ENCODE peak calls at places on chromosomes 1 and 21, in nine cellular contexts. One of them, this sample, is unnamed.

GRCh38 chr1:244221961-244222360 is 170.9 kb downstream of the ZBTB18 start:
- DNase-seq in heart left ventricle: no peak
- DNase-seq in heart right ventricle: no peak
- DNase-seq in T-helper 17 cell: no peak
- DNase-seq in NCI-H748 treated with DMSO at 0.1 percent for 48 hours: no peak
- DNase-seq in stimulated activated CD4-positive, alpha-beta T cell treated with anti-CD3 and anti-CD28 coated beads, Interleukin-2, amount 100 ng/mL, for 48 hours: no peak
- DNase-seq in astrocyte of the spinal cord: no peak
- DNase-seq in GM23248: no peak
- DNase-seq in activated gamma-delta T cell: no peak
- DNase-seq in this sample: no peak

GRCh38 chr1:209768354-209768774 is 12.5 kb downstream of the TRAF3IP3 start:
- DNase-seq in NCI-H748 treated with DMSO at 0.1 percent for 48 hours: no peak
- DNase-seq in heart right ventricle: no peak
- DNase-seq in heart left ventricle: no peak
- DNase-seq in activated gamma-delta T cell: no peak
- DNase-seq in T-helper 17 cell: peak
- DNase-seq in stimulated activated CD4-positive, alpha-beta T cell treated with anti-CD3 and anti-CD28 coated beads, Interleukin-2, amount 100 ng/mL, for 48 hours: peak
- DNase-seq in astrocyte of the spinal cord: no peak
- DNase-seq in GM23248: no peak
- DNase-seq in this sample: no peak

GRCh38 chr1:12473596-12474329 is 144.2 kb downstream of the DHRS3 start:
- DNase-seq in NCI-H748 treated with DMSO at 0.1 percent for 48 hours: no peak
- DNase-seq in heart right ventricle: peak
- DNase-seq in GM23248: no peak
- DNase-seq in T-helper 17 cell: no peak
- DNase-seq in activated gamma-delta T cell: no peak
- DNase-seq in astrocyte of the spinal cord: no peak
- DNase-seq in heart left ventricle: peak
- DNase-seq in stimulated activated CD4-positive, alpha-beta T cell treated with anti-CD3 and anti-CD28 coated beads, Interleukin-2, amount 100 ng/mL, for 48 hours: no peak
- DNase-seq in this sample: no peak

GRCh38 chr1:7331926-7332535 is 439.1 kb upstream of the VAMP3 start:
- DNase-seq in GM23248: no peak
- DNase-seq in activated gamma-delta T cell: no peak
- DNase-seq in stimulated activated CD4-positive, alpha-beta T cell treated with anti-CD3 and anti-CD28 coated beads, Interleukin-2, amount 100 ng/mL, for 48 hours: no peak
- DNase-seq in NCI-H748 treated with DMSO at 0.1 percent for 48 hours: no peak
- DNase-seq in astrocyte of the spinal cord: no peak
- DNase-seq in heart left ventricle: no peak
- DNase-seq in T-helper 17 cell: no peak
- DNase-seq in heart right ventricle: no peak
- DNase-seq in this sample: no peak

GRCh38 chr1:57959727-57960300 is 536.0 kb upstream of the DAB1 start:
- DNase-seq in T-helper 17 cell: no peak
- DNase-seq in NCI-H748 treated with DMSO at 0.1 percent for 48 hours: no peak
- DNase-seq in activated gamma-delta T cell: no peak
- DNase-seq in GM23248: no peak
- DNase-seq in heart right ventricle: no peak
- DNase-seq in astrocyte of the spinal cord: no peak
- DNase-seq in heart left ventricle: no peak
- DNase-seq in stimulated activated CD4-positive, alpha-beta T cell treated with anti-CD3 and anti-CD28 coated beads, Interleukin-2, amount 100 ng/mL, for 48 hours: no peak
- DNase-seq in this sample: no peak

GRCh38 chr1:231206856-231207255 is 34.2 kb upstream of the GNPAT start:
- DNase-seq in stimulated activated CD4-positive, alpha-beta T cell treated with anti-CD3 and anti-CD28 coated beads, Interleukin-2, amount 100 ng/mL, for 48 hours: no peak
- DNase-seq in GM23248: no peak
- DNase-seq in NCI-H748 treated with DMSO at 0.1 percent for 48 hours: no peak
- DNase-seq in T-helper 17 cell: no peak
- DNase-seq in heart right ventricle: no peak
- DNase-seq in astrocyte of the spinal cord: no peak
- DNase-seq in activated gamma-delta T cell: no peak
- DNase-seq in heart left ventricle: no peak
- DNase-seq in this sample: no peak

GRCh38 chr1:18941221-18942141 is 15.0 kb downstream of the IFFO2 start:
- DNase-seq in heart right ventricle: peak
- DNase-seq in T-helper 17 cell: no peak
- DNase-seq in activated gamma-delta T cell: no peak
- DNase-seq in stimulated activated CD4-positive, alpha-beta T cell treated with anti-CD3 and anti-CD28 coated beads, Interleukin-2, amount 100 ng/mL, for 48 hours: no peak
- DNase-seq in NCI-H748 treated with DMSO at 0.1 percent for 48 hours: no peak
- DNase-seq in heart left ventricle: no peak
- DNase-seq in astrocyte of the spinal cord: peak
- DNase-seq in GM23248: no peak
- DNase-seq in this sample: no peak

GRCh38 chr1:27455166-27455811 is 34.7 kb downstream of the WASF2 start:
- DNase-seq in NCI-H748 treated with DMSO at 0.1 percent for 48 hours: no peak
- DNase-seq in astrocyte of the spinal cord: no peak
- DNase-seq in heart left ventricle: no peak
- DNase-seq in heart right ventricle: no peak
- DNase-seq in GM23248: peak
- DNase-seq in T-helper 17 cell: no peak
- DNase-seq in stimulated activated CD4-positive, alpha-beta T cell treated with anti-CD3 and anti-CD28 coated beads, Interleukin-2, amount 100 ng/mL, for 48 hours: no peak
- DNase-seq in activated gamma-delta T cell: no peak
- DNase-seq in this sample: no peak

GRCh38 chr21:21236981-21237380 is 238.8 kb downstream of the NCAM2 start:
- DNase-seq in heart left ventricle: no peak
- DNase-seq in NCI-H748 treated with DMSO at 0.1 percent for 48 hours: no peak
- DNase-seq in heart right ventricle: no peak
- DNase-seq in astrocyte of the spinal cord: no peak
- DNase-seq in T-helper 17 cell: no peak
- DNase-seq in GM23248: no peak
- DNase-seq in stimulated activated CD4-positive, alpha-beta T cell treated with anti-CD3 and anti-CD28 coated beads, Interleukin-2, amount 100 ng/mL, for 48 hours: no peak
- DNase-seq in activated gamma-delta T cell: no peak
- DNase-seq in this sample: no peak

GRCh38 chr1:58594556-58594955 is 17.5 kb upstream of the TACSTD2 start:
- DNase-seq in T-helper 17 cell: no peak
- DNase-seq in heart right ventricle: no peak
- DNase-seq in heart left ventricle: no peak
- DNase-seq in stimulated activated CD4-positive, alpha-beta T cell treated with anti-CD3 and anti-CD28 coated beads, Interleukin-2, amount 100 ng/mL, for 48 hours: no peak
- DNase-seq in GM23248: no peak
- DNase-seq in NCI-H748 treated with DMSO at 0.1 percent for 48 hours: no peak
- DNase-seq in astrocyte of the spinal cord: no peak
- DNase-seq in activated gamma-delta T cell: no peak
- DNase-seq in this sample: no peak

GRCh38 chr1:23081376-23081775 is 62.1 kb downstream of the KDM1A start:
- DNase-seq in NCI-H748 treated with DMSO at 0.1 percent for 48 hours: no peak
- DNase-seq in GM23248: peak
- DNase-seq in heart right ventricle: no peak
- DNase-seq in heart left ventricle: no peak
- DNase-seq in stimulated activated CD4-positive, alpha-beta T cell treated with anti-CD3 and anti-CD28 coated beads, Interleukin-2, amount 100 ng/mL, for 48 hours: no peak
- DNase-seq in T-helper 17 cell: no peak
- DNase-seq in activated gamma-delta T cell: no peak
- DNase-seq in astrocyte of the spinal cord: no peak
- DNase-seq in this sample: no peak

GRCh38 chr1:193539731-193540459 is 353.5 kb upstream of the B3GALT2 start:
- DNase-seq in astrocyte of the spinal cord: no peak
- DNase-seq in activated gamma-delta T cell: no peak
- DNase-seq in heart left ventricle: no peak
- DNase-seq in stimulated activated CD4-positive, alpha-beta T cell treated with anti-CD3 and anti-CD28 coated beads, Interleukin-2, amount 100 ng/mL, for 48 hours: no peak
- DNase-seq in GM23248: no peak
- DNase-seq in NCI-H748 treated with DMSO at 0.1 percent for 48 hours: no peak
- DNase-seq in heart right ventricle: no peak
- DNase-seq in T-helper 17 cell: no peak
- DNase-seq in this sample: no peak

GRCh38 chr1:29675481-29676263 is 439.4 kb downstream of the PTPRU start:
- DNase-seq in heart right ventricle: no peak
- DNase-seq in NCI-H748 treated with DMSO at 0.1 percent for 48 hours: no peak
- DNase-seq in GM23248: no peak
- DNase-seq in stimulated activated CD4-positive, alpha-beta T cell treated with anti-CD3 and anti-CD28 coated beads, Interleukin-2, amount 100 ng/mL, for 48 hours: no peak
- DNase-seq in activated gamma-delta T cell: no peak
- DNase-seq in heart left ventricle: no peak
- DNase-seq in astrocyte of the spinal cord: peak
- DNase-seq in T-helper 17 cell: no peak
- DNase-seq in this sample: no peak

GRCh38 chr1:76819976-76820375 is 47.3 kb upstream of the ST6GALNAC5 start:
- DNase-seq in stimulated activated CD4-positive, alpha-beta T cell treated with anti-CD3 and anti-CD28 coated beads, Interleukin-2, amount 100 ng/mL, for 48 hours: no peak
- DNase-seq in T-helper 17 cell: no peak
- DNase-seq in activated gamma-delta T cell: no peak
- DNase-seq in heart left ventricle: no peak
- DNase-seq in GM23248: no peak
- DNase-seq in NCI-H748 treated with DMSO at 0.1 percent for 48 hours: no peak
- DNase-seq in astrocyte of the spinal cord: no peak
- DNase-seq in heart right ventricle: no peak
- DNase-seq in this sample: no peak

GRCh38 chr1:193281894-193282293 is 95.5 kb upstream of the B3GALT2 start:
- DNase-seq in heart left ventricle: no peak
- DNase-seq in activated gamma-delta T cell: no peak
- DNase-seq in astrocyte of the spinal cord: no peak
- DNase-seq in GM23248: no peak
- DNase-seq in stimulated activated CD4-positive, alpha-beta T cell treated with anti-CD3 and anti-CD28 coated beads, Interleukin-2, amount 100 ng/mL, for 48 hours: no peak
- DNase-seq in T-helper 17 cell: no peak
- DNase-seq in heart right ventricle: no peak
- DNase-seq in NCI-H748 treated with DMSO at 0.1 percent for 48 hours: no peak
- DNase-seq in this sample: no peak

GRCh38 chr1:229594227-229595008 is 31.5 kb downstream of the TAF5L start:
- DNase-seq in activated gamma-delta T cell: no peak
- DNase-seq in astrocyte of the spinal cord: no peak
- DNase-seq in stimulated activated CD4-positive, alpha-beta T cell treated with anti-CD3 and anti-CD28 coated beads, Interleukin-2, amount 100 ng/mL, for 48 hours: no peak
- DNase-seq in heart right ventricle: no peak
- DNase-seq in NCI-H748 treated with DMSO at 0.1 percent for 48 hours: no peak
- DNase-seq in T-helper 17 cell: no peak
- DNase-seq in GM23248: no peak
- DNase-seq in heart left ventricle: no peak
- DNase-seq in this sample: no peak

GRCh38 chr21:35395728-35396127 is 346.6 kb upstream of the RUNX1 start:
- DNase-seq in stimulated activated CD4-positive, alpha-beta T cell treated with anti-CD3 and anti-CD28 coated beads, Interleukin-2, amount 100 ng/mL, for 48 hours: no peak
- DNase-seq in heart left ventricle: no peak
- DNase-seq in NCI-H748 treated with DMSO at 0.1 percent for 48 hours: no peak
- DNase-seq in astrocyte of the spinal cord: no peak
- DNase-seq in T-helper 17 cell: no peak
- DNase-seq in GM23248: peak
- DNase-seq in heart right ventricle: no peak
- DNase-seq in activated gamma-delta T cell: no peak
- DNase-seq in this sample: no peak

GRCh38 chr1:201585901-201586300 is 47.0 kb downstream of the NAV1 start:
- DNase-seq in activated gamma-delta T cell: no peak
- DNase-seq in NCI-H748 treated with DMSO at 0.1 percent for 48 hours: no peak
- DNase-seq in astrocyte of the spinal cord: no peak
- DNase-seq in heart left ventricle: no peak
- DNase-seq in heart right ventricle: no peak
- DNase-seq in T-helper 17 cell: no peak
- DNase-seq in GM23248: peak
- DNase-seq in stimulated activated CD4-positive, alpha-beta T cell treated with anti-CD3 and anti-CD28 coated beads, Interleukin-2, amount 100 ng/mL, for 48 hours: no peak
- DNase-seq in this sample: no peak

GRCh38 chr1:154611150-154611865 is 3.3 kb upstream of the ADAR start:
- DNase-seq in activated gamma-delta T cell: no peak
- DNase-seq in NCI-H748 treated with DMSO at 0.1 percent for 48 hours: no peak
- DNase-seq in heart left ventricle: no peak
- DNase-seq in T-helper 17 cell: no peak
- DNase-seq in astrocyte of the spinal cord: no peak
- DNase-seq in heart right ventricle: no peak
- DNase-seq in stimulated activated CD4-positive, alpha-beta T cell treated with anti-CD3 and anti-CD28 coated beads, Interleukin-2, amount 100 ng/mL, for 48 hours: no peak
- DNase-seq in GM23248: no peak
- DNase-seq in this sample: no peak

GRCh38 chr1:35565742-35566133 is 7.4 kb upstream of the TFAP2E start:
- DNase-seq in astrocyte of the spinal cord: no peak
- DNase-seq in activated gamma-delta T cell: no peak
- DNase-seq in heart right ventricle: no peak
- DNase-seq in T-helper 17 cell: no peak
- DNase-seq in GM23248: no peak
- DNase-seq in NCI-H748 treated with DMSO at 0.1 percent for 48 hours: no peak
- DNase-seq in heart left ventricle: no peak
- DNase-seq in stimulated activated CD4-positive, alpha-beta T cell treated with anti-CD3 and anti-CD28 coated beads, Interleukin-2, amount 100 ng/mL, for 48 hours: no peak
- DNase-seq in this sample: no peak

GRCh38 chr1:69167876-69168275 is 399.8 kb upstream of the LRRC7 start:
- DNase-seq in heart left ventricle: no peak
- DNase-seq in activated gamma-delta T cell: no peak
- DNase-seq in GM23248: no peak
- DNase-seq in heart right ventricle: no peak
- DNase-seq in astrocyte of the spinal cord: no peak
- DNase-seq in NCI-H748 treated with DMSO at 0.1 percent for 48 hours: no peak
- DNase-seq in T-helper 17 cell: no peak
- DNase-seq in stimulated activated CD4-positive, alpha-beta T cell treated with anti-CD3 and anti-CD28 coated beads, Interleukin-2, amount 100 ng/mL, for 48 hours: no peak
- DNase-seq in this sample: no peak

GRCh38 chr1:236112332-236112627 is 30.1 kb upstream of the GPR137B start:
- DNase-seq in T-helper 17 cell: no peak
- DNase-seq in stimulated activated CD4-positive, alpha-beta T cell treated with anti-CD3 and anti-CD28 coated beads, Interleukin-2, amount 100 ng/mL, for 48 hours: no peak
- DNase-seq in NCI-H748 treated with DMSO at 0.1 percent for 48 hours: no peak
- DNase-seq in heart left ventricle: no peak
- DNase-seq in astrocyte of the spinal cord: no peak
- DNase-seq in activated gamma-delta T cell: no peak
- DNase-seq in heart right ventricle: no peak
- DNase-seq in GM23248: no peak
- DNase-seq in this sample: no peak

GRCh38 chr1:75937034-75937433 is 4.8 kb upstream of the ASB17 start:
- DNase-seq in GM23248: peak
- DNase-seq in stimulated activated CD4-positive, alpha-beta T cell treated with anti-CD3 and anti-CD28 coated beads, Interleukin-2, amount 100 ng/mL, for 48 hours: no peak
- DNase-seq in NCI-H748 treated with DMSO at 0.1 percent for 48 hours: no peak
- DNase-seq in T-helper 17 cell: no peak
- DNase-seq in heart left ventricle: no peak
- DNase-seq in activated gamma-delta T cell: no peak
- DNase-seq in astrocyte of the spinal cord: peak
- DNase-seq in heart right ventricle: no peak
- DNase-seq in this sample: no peak

GRCh38 chr1:93016171-93016570 is 54.9 kb upstream of the DIPK1A start:
- DNase-seq in GM23248: peak
- DNase-seq in T-helper 17 cell: no peak
- DNase-seq in heart right ventricle: no peak
- DNase-seq in heart left ventricle: no peak
- DNase-seq in activated gamma-delta T cell: no peak
- DNase-seq in astrocyte of the spinal cord: no peak
- DNase-seq in stimulated activated CD4-positive, alpha-beta T cell treated with anti-CD3 and anti-CD28 coated beads, Interleukin-2, amount 100 ng/mL, for 48 hours: no peak
- DNase-seq in NCI-H748 treated with DMSO at 0.1 percent for 48 hours: no peak
- DNase-seq in this sample: no peak

GRCh38 chr1:164641353-164641730 is 82.4 kb downstream of the PBX1 start:
- DNase-seq in NCI-H748 treated with DMSO at 0.1 percent for 48 hours: no peak
- DNase-seq in GM23248: peak
- DNase-seq in astrocyte of the spinal cord: no peak
- DNase-seq in heart right ventricle: peak
- DNase-seq in stimulated activated CD4-positive, alpha-beta T cell treated with anti-CD3 and anti-CD28 coated beads, Interleukin-2, amount 100 ng/mL, for 48 hours: no peak
- DNase-seq in heart left ventricle: no peak
- DNase-seq in T-helper 17 cell: no peak
- DNase-seq in activated gamma-delta T cell: no peak
- DNase-seq in this sample: no peak

GRCh38 chr1:149848811-149849210 is 50.6 kb upstream of the BOLA1 start:
- DNase-seq in astrocyte of the spinal cord: peak
- DNase-seq in heart left ventricle: no peak
- DNase-seq in heart right ventricle: peak
- DNase-seq in stimulated activated CD4-positive, alpha-beta T cell treated with anti-CD3 and anti-CD28 coated beads, Interleukin-2, amount 100 ng/mL, for 48 hours: no peak
- DNase-seq in GM23248: peak
- DNase-seq in NCI-H748 treated with DMSO at 0.1 percent for 48 hours: peak
- DNase-seq in activated gamma-delta T cell: no peak
- DNase-seq in T-helper 17 cell: no peak
- DNase-seq in this sample: peak